ENCODE peak calls at places on chromosomes 5 and 9, in six cellular contexts. M, W, H, L, G and Q are unnamed samples.
A peak's percentile ranks its signal among the peaks of the same experiment; 100 is the strongest.

GRCh38 chr5:863244-863805 is 12.5 kb upstream of the ZDHHC11 start:
- DNase-seq in M (no peak), W (no peak), H (no peak), L (no peak), G (no peak), Q (no peak)

GRCh38 chr9:76090330-76090729 is 199.9 kb downstream of the PCSK5 start:
- DNase-seq in M (no peak), W (no peak), H (no peak), L (no peak), G (no peak), Q (no peak)

GRCh38 chr9:118318770-118319443 is 614.7 kb downstream of the TLR4 start:
- DNase-seq in M (no peak), W (no peak), H (no peak), L (no peak), G (no peak), Q (no peak)

GRCh38 chr5:54637654-54638053 is 120.1 kb downstream of the SNX18 start:
- DNase-seq in M (no peak), W (peak; percentile 86), H (peak; percentile 85), L (no peak), G (peak; percentile 59), Q (no peak)

GRCh38 chr9:109821711-109822110 is 41.7 kb downstream of the PALM2AKAP2 start:
- DNase-seq in M (no peak), W (no peak), H (no peak), L (no peak), G (no peak), Q (no peak)

GRCh38 chr9:121824651-121825480 is 173.4 kb downstream of the DAB2IP start:
- DNase-seq in M (peak; percentile 14), W (peak; percentile 67), H (peak; percentile 13), L (peak; percentile 27), G (no peak), Q (no peak)

GRCh38 chr5:159050408-159051091 is 49.2 kb downstream of the EBF1 start:
- DNase-seq in M (peak; percentile 91), W (peak; percentile 72), H (peak; percentile 66), L (no peak), G (no peak), Q (no peak)

GRCh38 chr5:26009742-26010141 is 1028.6 kb downstream of the CDH9 start:
- DNase-seq in M (no peak), W (peak; percentile 87), H (no peak), L (no peak), G (no peak), Q (no peak)

GRCh38 chr9:87878930-87879603 is 3.6 kb upstream of the SPATA31E1 start:
- DNase-seq in M (peak; percentile 85), W (no peak), H (peak; percentile 73), L (no peak), G (no peak), Q (no peak)

GRCh38 chr9:121557581-121558422 is 58.2 kb upstream of the GGTA1 start:
- DNase-seq in M (peak; percentile 84), W (peak; percentile 88), H (peak; percentile 88), L (peak; percentile 60), G (peak; percentile 65), Q (no peak)

GRCh38 chr5:32500206-32500605 is 55.7 kb upstream of the ZFR start:
- DNase-seq in M (no peak), W (peak; percentile 89), H (no peak), L (no peak), G (no peak), Q (no peak)

GRCh38 chr9:97934321-97935115 is 3.5 kb downstream of the HEMGN start:
- DNase-seq in M (peak; percentile 10), W (peak; percentile 59), H (no peak), L (no peak), G (no peak), Q (no peak)

GRCh38 chr9:129183495-129184308 is 5.6 kb upstream of the IER5L start:
- DNase-seq in M (peak; percentile 39), W (no peak), H (no peak), L (peak; percentile 68), G (no peak), Q (no peak)
- H3K4me3 ChIP-seq in M (no peak overlapping the region), W (no peak overlapping the region), H (no peak overlapping the region), L (no peak overlapping the region), G (no peak overlapping the region), Q (no peak overlapping the region)

GRCh38 chr5:80960531-80961375 is 590 bp downstream of the RASGRF2 start:
- DNase-seq in M (peak; percentile 19), W (peak; percentile 78), H (peak; percentile 14), L (peak; percentile 55), G (peak; percentile 28), Q (peak; percentile 39)

GRCh38 chr5:80959768-80960442 is at the start of gene RASGRF2:
- DNase-seq in M (peak; percentile 43), W (peak; percentile 88), H (peak; percentile 24), L (peak; percentile 78), G (peak; percentile 18), Q (peak; percentile 46)

GRCh38 chr5:80962630-80963520 is 2.7 kb downstream of the RASGRF2 start:
- DNase-seq in M (no peak), W (no peak), H (no peak), L (no peak), G (no peak), Q (no peak)

GRCh38 chr5:80963521-80963895 is 3.3 kb downstream of the RASGRF2 start:
- DNase-seq in M (no peak), W (no peak), H (no peak), L (no peak), G (no peak), Q (no peak)

GRCh38 chr5:80961376-80962281 is 1.5 kb downstream of the RASGRF2 start:
- DNase-seq in M (no peak), W (no peak), H (no peak), L (peak; percentile 60), G (no peak), Q (peak; percentile 65)
- H3K4me1 ChIP-seq in M (no peaks in the 10 kb centered on the region), W (no peaks in the 10 kb centered on the region), H (no peaks in the 10 kb centered on the region), L (no peaks in the 10 kb centered on the region), G (peaks cover 16% of the 10 kb centered on the region), Q (peaks cover 57% of the 10 kb centered on the region)

DNA sequence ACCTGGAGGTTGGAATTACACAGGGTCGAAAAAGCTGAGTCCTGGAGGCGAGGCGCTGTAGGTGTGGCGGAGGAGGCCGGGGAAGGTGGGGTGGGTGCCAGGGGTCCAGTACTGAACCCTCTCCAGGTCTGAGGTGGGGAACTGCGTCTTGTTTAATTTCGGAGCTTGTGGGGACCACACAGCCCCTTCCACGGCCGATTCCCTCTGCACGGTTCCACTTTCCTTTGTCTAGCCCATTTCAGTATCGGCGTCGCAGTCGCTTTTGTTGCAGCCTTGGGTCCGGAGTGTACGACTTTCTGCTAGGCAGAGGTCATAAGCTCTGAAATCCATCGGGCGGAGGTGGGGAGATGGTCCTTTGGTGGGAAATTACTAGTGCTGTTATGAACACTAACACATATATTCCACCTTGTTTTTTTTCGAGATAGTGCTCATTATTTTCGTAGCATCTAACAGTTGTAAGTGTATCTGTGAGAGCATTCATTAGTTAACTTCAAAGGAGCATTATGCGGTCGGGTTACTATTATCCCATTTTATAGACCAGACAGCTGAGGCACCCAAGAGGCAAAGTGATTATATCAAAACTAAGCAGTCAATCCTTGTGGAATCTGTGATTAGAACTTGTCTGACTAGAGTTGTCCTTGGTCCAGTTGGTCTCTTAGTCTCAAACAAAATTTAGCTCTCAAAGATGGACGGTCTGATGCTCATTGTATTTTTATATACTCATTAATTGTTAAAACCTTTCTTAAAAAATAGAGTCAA is 737 bp downstream of the RNF180 start:
- DNase-seq in M (no peak), W (no peak), H (peak; percentile 7), L (peak; percentile 43), G (no peak), Q (no peak)
- H3K27me3 ChIP-seq in M (peaks cover 57% of the 10 kb centered on the region), W (peaks cover 31% of the 10 kb centered on the region), H (peaks cover 20% of the 10 kb centered on the region), L (no peaks in the 10 kb centered on the region), G (no peaks in the 10 kb centered on the region), Q (peaks cover 5% of the 10 kb centered on the region)

GRCh38 chr9:116661037-116661954 is 25.8 kb upstream of the TRIM32 start:
- DNase-seq in M (peak; percentile 93), W (peak; percentile 64), H (peak; percentile 90), L (peak; percentile 50), G (no peak), Q (peak; percentile 13)

GRCh38 chr9:116663588-116663987 is 23.5 kb upstream of the TRIM32 start:
- DNase-seq in M (no peak), W (no peak), H (no peak), L (no peak), G (no peak), Q (no peak)

GRCh38 chr9:116658265-116658664 is 28.8 kb upstream of the TRIM32 start:
- DNase-seq in M (no peak), W (peak; percentile 57), H (no peak), L (no peak), G (no peak), Q (no peak)

GRCh38 chr9:116656977-116657376 is 30.1 kb upstream of the TRIM32 start:
- DNase-seq in M (peak; percentile 71), W (no peak), H (peak; percentile 39), L (no peak), G (no peak), Q (no peak)

GRCh38 chr9:116662633-116663032 is 24.5 kb upstream of the TRIM32 start:
- DNase-seq in M (peak; percentile 33), W (no peak), H (peak; percentile 52), L (no peak), G (no peak), Q (no peak)
- H3K4me3 ChIP-seq in M (no peak overlapping the region), W (no peak overlapping the region), H (no peak overlapping the region), L (no peak overlapping the region), G (no peak overlapping the region), Q (no peak overlapping the region)

DNA sequence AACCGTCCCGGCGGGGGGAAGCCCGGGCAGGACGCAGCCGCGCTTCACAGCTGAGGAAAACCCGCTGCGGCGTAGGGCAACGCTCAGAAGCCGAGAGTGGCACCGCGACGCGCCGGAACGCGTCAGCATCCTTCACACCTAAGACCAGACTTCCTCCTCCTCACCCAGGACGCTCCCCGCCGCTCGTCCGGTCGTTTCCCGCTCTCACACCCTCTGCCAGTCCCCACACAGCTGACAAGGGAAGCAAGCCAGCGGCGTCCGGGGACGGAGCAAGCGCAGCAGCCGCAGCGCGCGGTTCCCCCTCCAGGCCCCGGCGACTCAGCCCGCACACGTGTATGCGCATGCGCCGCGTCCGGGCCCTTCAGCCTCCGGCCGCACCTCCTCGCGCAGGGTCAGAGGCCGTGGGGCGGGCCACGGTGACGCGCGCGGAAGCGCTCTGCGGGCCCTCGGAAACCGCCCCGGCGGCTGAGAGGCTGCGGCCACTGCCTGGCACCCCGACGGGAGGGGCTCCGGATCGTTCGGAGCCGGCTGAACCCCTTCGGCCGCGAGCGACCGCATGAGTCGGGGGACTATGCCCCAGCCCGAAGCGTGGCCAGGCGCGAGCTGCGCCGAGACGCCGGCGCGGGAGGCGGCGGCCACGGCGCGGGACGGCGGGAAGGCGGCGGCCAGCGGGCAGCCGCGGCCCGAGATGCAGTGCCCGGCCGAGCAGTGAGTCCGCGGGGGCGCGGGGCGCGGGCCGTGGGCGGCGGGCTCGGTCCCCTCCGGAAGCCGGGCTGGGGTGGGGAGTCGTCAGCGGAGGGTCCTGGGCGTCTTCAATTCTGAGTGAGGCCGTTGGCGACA is at the start of gene OTULIN:
- DNase-seq in M (peak; percentile 95), W (peak; percentile 93), H (peak; percentile 94), L (peak; percentile 95), G (peak; percentile 93), Q (peak; percentile 75)
- H3K4me1 ChIP-seq in M (peaks cover 40% of the 10 kb centered on the region), W (peaks cover 9% of the 10 kb centered on the region), H (no peaks in the 10 kb centered on the region), L (peaks cover 9% of the 10 kb centered on the region), G (peaks cover 61% of the 10 kb centered on the region), Q (peaks cover 51% of the 10 kb centered on the region)